ENCODE peak calls at places on chromosomes 11 and 22, in eight cellular contexts. V, H, Z, I, W, S, X and Q are unnamed samples.

GRCh38 chr11:73185680-73186293 is 32.3 kb upstream of the P2RY2 start:
- DNase-seq in V (no peak), H (peak; percentile 66), X (no peak), I (no peak), W (no peak), Z (no peak), S (peak; percentile 23), Q (peak; percentile 42)

GRCh38 chr11:13216019-13217006 is 61.3 kb upstream of the BMAL1 start:
- DNase-seq in X (no peak), V (no peak), Z (peak; percentile 87), H (peak; percentile 98), I (no peak), W (no peak), S (no peak), Q (peak; percentile 97)

GRCh38 chr22:29825578-29825977 is 12.5 kb downstream of the ASCC2 start:
- DNase-seq in W (no peak), X (no peak), I (no peak), V (no peak), Z (no peak), S (peak; percentile 36), H (no peak), Q (no peak)

GRCh38 chr11:10818594-10818993 is 9.9 kb upstream of the EIF4G2 start:
- DNase-seq in H (peak; percentile 75), W (no peak), V (no peak), I (no peak), Z (no peak), X (no peak), S (no peak), Q (peak; percentile 12)

GRCh38 chr11:132300283-132300682 is 929.9 kb downstream of the NTM start:
- DNase-seq in H (no peak), Z (peak; percentile 38), W (no peak), S (no peak), X (no peak), V (no peak), I (no peak), Q (peak; percentile 22)

GRCh38 chr11:109865558-109866186 is 227.5 kb upstream of the ZC3H12C start:
- DNase-seq in I (no peak), W (no peak), H (no peak), X (no peak), S (no peak), V (no peak), Z (peak; percentile 58), Q (no peak)

GRCh38 chr11:1428762-1429316 is 39.1 kb downstream of the BRSK2 start:
- DNase-seq in S (no peak), W (no peak), H (no peak), X (no peak), Z (no peak), I (no peak), V (no peak), Q (no peak)

GRCh38 chr11:111298466-111299110 is at the start of gene POU2AF3:
- DNase-seq in S (no peak), V (no peak), Z (no peak), H (peak; percentile 8), I (peak; percentile 59), W (no peak), X (no peak), Q (no peak)

GRCh38 chr22:43263645-43264514 is 76.9 kb upstream of the TTLL12 start:
- DNase-seq in V (peak; percentile 42), I (peak; percentile 67), X (no peak), Z (peak; percentile 69), S (peak; percentile 74), W (peak; percentile 57), H (peak; percentile 92), Q (peak; percentile 96)

GRCh38 chr11:79095424-79095823 is 345.4 kb downstream of the TENM4 start:
- DNase-seq in S (no peak), Z (no peak), X (no peak), H (no peak), W (no peak), I (no peak), V (no peak), Q (no peak)

GRCh38 chr11:67286621-67287333 is 2.3 kb upstream of the ANKRD13D start:
- DNase-seq in X (no peak), W (peak; percentile 73), H (no peak), I (peak; percentile 58), V (no peak), S (no peak), Z (no peak), Q (no peak)

GRCh38 chr11:6531267-6531752 is 34.2 kb downstream of the DNHD1 start:
- DNase-seq in Z (peak; percentile 54), H (peak; percentile 8), I (no peak), W (no peak), X (no peak), S (no peak), V (no peak), Q (peak; percentile 41)

GRCh38 chr11:112539741-112540140 is 279.1 kb upstream of the PLET1 start:
- DNase-seq in V (no peak), I (no peak), X (no peak), S (no peak), W (no peak), H (no peak), Z (no peak), Q (no peak)

GRCh38 chr11:110856993-110857812 is 145.0 kb upstream of the ARHGAP20 start:
- DNase-seq in X (no peak), H (peak; percentile 47), I (no peak), V (no peak), W (no peak), S (no peak), Z (peak; percentile 24), Q (no peak)

GRCh38 chr11:75237050-75237449 is 3.5 kb upstream of the TPBGL start:
- DNase-seq in V (no peak), X (no peak), H (no peak), Z (no peak), S (no peak), W (peak; percentile 7), I (no peak), Q (no peak)

GRCh38 chr11:92225563-92226308 is 1.1 kb downstream of the FAT3 start:
- DNase-seq in X (peak; percentile 12), S (no peak), W (no peak), I (no peak), H (peak; percentile 8), V (no peak), Z (peak; percentile 64), Q (no peak)

GRCh38 chr22:49838771-49839717 is 11.4 kb upstream of the BRD1 start:
- DNase-seq in H (peak; percentile 64), Z (peak; percentile 54), V (no peak), X (no peak), W (peak; percentile 54), S (no peak), I (peak; percentile 64), Q (no peak)

GRCh38 chr11:73288873-73289707 is 17.0 kb downstream of the P2RY6 start:
- DNase-seq in X (no peak), S (peak; percentile 65), H (peak; percentile 75), I (peak; percentile 70), V (peak; percentile 62), Z (peak; percentile 88), W (peak; percentile 85), Q (peak; percentile 85)

GRCh38 chr22:46062971-46063631 is 86.1 kb upstream of the WNT7B start:
- DNase-seq in W (peak; percentile 12), S (peak; percentile 19), Z (no peak), H (peak; percentile 3), V (peak; percentile 20), X (peak; percentile 11), I (peak; percentile 32), Q (no peak)

GRCh38 chr11:6563121-6563619 is 40.2 kb downstream of the RRP8 start:
- DNase-seq in W (no peak), Z (no peak), X (no peak), V (no peak), S (no peak), I (no peak), H (no peak), Q (no peak)

GRCh38 chr11:66011239-66011784 is 496 bp upstream of the CST6 start:
- DNase-seq in X (no peak), V (no peak), Z (no peak), W (peak; percentile 93), I (no peak), H (peak; percentile 71), S (no peak), Q (peak; percentile 32)

GRCh38 chr22:23302171-23303002 is 122.1 kb downstream of the BCR start:
- DNase-seq in S (no peak), V (no peak), I (peak; percentile 12), X (peak; percentile 12), Z (no peak), H (no peak), W (no peak), Q (peak; percentile 54)
- TF ChIP-seq CTCF in S (no peak), V (no peak), I (no peak), X (no peak), Z (no peak), H (no peak), W (no peak), Q (no peak)

DNA sequence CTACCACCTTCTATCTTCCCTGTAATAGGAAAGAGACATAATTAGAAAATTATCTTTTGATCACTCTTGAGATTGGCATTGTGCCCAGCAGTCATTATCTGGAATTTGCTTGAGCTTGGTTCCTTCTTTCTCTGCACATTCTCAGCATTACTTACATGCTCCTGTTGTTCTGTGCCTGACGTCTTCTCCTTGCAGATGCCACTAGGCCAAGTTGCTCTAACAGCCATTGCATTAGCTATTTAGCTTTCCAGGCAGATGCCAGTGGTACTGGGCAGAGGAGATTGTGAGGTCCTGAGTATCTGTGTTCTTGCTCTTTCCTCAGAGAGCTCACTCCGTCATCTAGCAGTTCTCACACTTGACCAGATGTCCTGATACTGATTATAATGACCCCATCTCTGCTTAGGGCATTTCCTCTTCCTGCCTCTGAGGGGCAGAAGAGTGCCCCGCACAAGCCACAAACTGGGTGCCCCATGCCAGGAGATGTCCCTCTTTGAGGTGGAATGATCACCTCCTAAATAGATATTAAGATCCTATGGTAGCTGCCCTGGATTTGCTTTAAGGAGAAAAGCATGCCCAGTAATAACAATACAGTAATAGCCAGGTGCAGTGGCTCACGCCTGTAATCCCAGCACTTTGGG is 30.7 kb downstream of the ARHGAP1 start:
- DNase-seq in V (no peak), Z (peak; percentile 52), S (peak; percentile 16), H (no peak), W (no peak), X (no peak), I (no peak), Q (no peak)
- H3K36me3 ChIP-seq in V (no peaks in the 10 kb centered on the region), Z (peaks cover 63% of the 10 kb centered on the region), S (peaks cover 96% of the 10 kb centered on the region), H (peaks cover 43% of the 10 kb centered on the region), W (peaks cover 96% of the 10 kb centered on the region), X (peaks cover 2% of the 10 kb centered on the region), I (peaks cover 11% of the 10 kb centered on the region), Q (peaks cover 70% of the 10 kb centered on the region)

DNA sequence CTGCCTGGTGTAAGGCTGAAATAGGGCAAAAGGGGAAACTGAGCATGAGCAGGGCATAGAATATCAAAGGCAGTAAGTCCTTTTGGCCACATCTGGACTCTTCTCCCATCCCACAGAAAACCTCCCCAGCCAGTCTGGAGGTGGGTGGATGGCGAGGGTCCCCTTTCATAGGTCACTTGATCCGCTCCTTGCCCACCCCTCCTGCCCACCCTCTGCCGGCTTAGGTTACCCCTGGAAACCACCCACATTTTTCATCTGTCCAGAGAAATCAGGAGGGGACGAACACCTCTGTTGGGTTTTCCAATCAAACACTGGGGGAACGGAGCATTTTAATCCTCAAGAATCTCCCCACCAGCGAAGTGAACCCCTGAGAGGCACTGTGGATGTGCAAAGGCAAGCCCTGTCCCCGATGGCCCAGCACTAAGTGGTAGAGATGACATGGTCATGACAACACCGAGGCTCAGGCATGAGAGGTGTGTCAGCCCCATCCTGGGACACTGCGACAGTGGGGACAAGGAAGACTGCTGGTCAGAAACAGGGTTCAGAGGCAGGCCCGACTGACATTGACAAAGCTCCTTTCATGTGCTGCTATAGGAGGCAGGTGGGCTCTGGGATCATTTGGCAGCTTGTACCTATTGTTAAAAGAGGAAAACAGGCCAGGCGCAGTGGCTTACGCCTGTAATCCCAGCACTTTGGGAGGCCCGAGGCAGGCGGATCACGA is 54.5 kb upstream of the MYEOV start:
- DNase-seq in V (no peak), H (no peak), Z (no peak), I (no peak), X (no peak), S (peak; percentile 17), W (no peak), Q (no peak)
- TF ChIP-seq CTCF in V (no peak), H (no peak), Z (no peak), I (no peak), X (no peak), S (no peak), W (no peak), Q (no peak)

GRCh38 chr11:61730222-61730994 is 22.0 kb upstream of the MYRF start:
- DNase-seq in H (no peak), X (no peak), Z (no peak), S (no peak), V (no peak), W (peak; percentile 31), I (no peak), Q (no peak)
- H3K36me3 ChIP-seq in H (peaks cover 2% of the 10 kb centered on the region), X (no peaks in the 10 kb centered on the region), Z (peaks cover 27% of the 10 kb centered on the region), S (peaks cover 27% of the 10 kb centered on the region), V (no peaks in the 10 kb centered on the region), W (peaks cover 9% of the 10 kb centered on the region), I (no peaks in the 10 kb centered on the region), Q (peaks cover 6% of the 10 kb centered on the region)